ENCODE peak calls at places on chromosomes 6 and 20, in eight cellular contexts. V is lower lobe of right lung, T is mucosa of descending colon, N is sigmoid colon, H is choroid plexus epithelial cell, X is astrocyte of the cerebellum, L is cardiac fibroblast, M is astrocyte of the spinal cord. Q is an unnamed sample.

GRCh38 chr6:119350202-119351004 is 842 bp upstream of the MAN1A1 start:
- DNase-seq in L (peak), X (peak), H (peak), N (no peak), M (peak), T (peak), V (no peak), Q (peak)

GRCh38 chr6:97923249-97923648 is 640.2 kb upstream of the MMS22L start:
- DNase-seq in L (no peak), M (no peak), X (no peak), N (no peak), V (no peak), H (no peak), T (no peak), Q (no peak)

GRCh38 chr6:43809417-43810305 is 39.6 kb downstream of the VEGFA start:
- DNase-seq in T (no peak), M (peak), X (peak), N (peak), V (no peak), H (peak), L (peak), Q (peak)

GRCh38 chr6:23611776-23612381 is 514.1 kb upstream of the NRSN1 start:
- DNase-seq in V (no peak), L (no peak), H (no peak), N (no peak), X (no peak), M (no peak), T (no peak), Q (no peak)

GRCh38 chr6:3226422-3227362 is 761 bp downstream of the TUBB2B start:
- DNase-seq in H (no peak), M (no peak), T (no peak), V (no peak), X (no peak), N (no peak), L (peak), Q (no peak)

GRCh38 chr6:90107721-90108364 is 188.8 kb downstream of the BACH2 start:
- DNase-seq in V (no peak), H (no peak), T (no peak), X (no peak), N (no peak), L (no peak), M (no peak), Q (no peak)

GRCh38 chr20:64119301-64119680 is 11.9 kb upstream of the NPBWR2 start:
- DNase-seq in L (no peak), X (no peak), V (peak), M (no peak), N (no peak), H (no peak), T (no peak), Q (no peak)

GRCh38 chr6:71421611-71422010 is 133.0 kb downstream of the OGFRL1 start:
- DNase-seq in X (no peak), H (no peak), V (no peak), N (no peak), L (no peak), T (no peak), M (no peak), Q (no peak)

GRCh38 chr6:63272397-63272796 is 47.4 kb downstream of the LGSN start:
- DNase-seq in V (no peak), M (peak), T (no peak), X (peak), N (no peak), L (peak), H (peak), Q (peak)

GRCh38 chr6:106739387-106739786 is 110.0 kb downstream of the QRSL1 start:
- DNase-seq in H (no peak), L (no peak), M (peak), N (peak), X (no peak), T (peak), V (peak), Q (no peak)

GRCh38 chr6:44642870-44643522 is 255.5 kb downstream of the CDC5L start:
- DNase-seq in L (peak), V (no peak), X (no peak), M (peak), H (peak), N (no peak), T (no peak), Q (peak)

GRCh38 chr6:148611213-148611612 is 135.6 kb upstream of the UST start:
- DNase-seq in M (peak), L (peak), N (peak), V (no peak), T (peak), X (no peak), H (no peak), Q (peak)

GRCh38 chr6:5276596-5276995 is 15.3 kb downstream of the FARS2 start:
- DNase-seq in T (no peak), X (no peak), L (no peak), M (no peak), N (no peak), H (no peak), V (no peak), Q (no peak)

GRCh38 chr20:815914-816606 is 17.5 kb upstream of the FAM110A start:
- DNase-seq in T (peak), L (peak), N (no peak), H (peak), M (peak), V (peak), X (peak), Q (peak)

GRCh38 chr6:9933674-9934073 is 481.2 kb downstream of the TFAP2A start:
- DNase-seq in M (peak), L (no peak), H (no peak), V (no peak), N (no peak), X (no peak), T (no peak), Q (no peak)

GRCh38 chr6:105783333-105783945 is 302.7 kb upstream of the PRDM1 start:
- DNase-seq in L (no peak), H (no peak), M (no peak), N (no peak), T (no peak), X (no peak), V (peak), Q (no peak)

GRCh38 chr20:4099905-4100675 is 84.7 kb upstream of the RNF24 start:
- DNase-seq in N (no peak), T (no peak), L (no peak), X (no peak), M (no peak), H (no peak), V (no peak), Q (peak)

GRCh38 chr6:95847061-95847460 is 168.7 kb upstream of the FUT9 start:
- DNase-seq in L (no peak), X (no peak), T (no peak), H (no peak), V (no peak), M (no peak), N (no peak), Q (no peak)

GRCh38 chr20:57552471-57552870 is 8.4 kb upstream of the PCK1 start:
- DNase-seq in M (no peak), L (no peak), V (no peak), T (no peak), H (no peak), N (no peak), X (no peak), Q (no peak)

GRCh38 chr6:14661188-14661587 is 543.6 kb downstream of the CD83 start:
- DNase-seq in H (peak), L (no peak), T (no peak), M (no peak), V (no peak), X (no peak), N (no peak), Q (no peak)

GRCh38 chr6:94367316-94367715 is 948.0 kb upstream of the EPHA7 start:
- DNase-seq in N (no peak), M (no peak), H (no peak), V (no peak), L (no peak), T (no peak), X (no peak), Q (no peak)

GRCh38 chr6:167324111-167324510 is 775 bp upstream of the TTLL2 start:
- DNase-seq in N (no peak), T (no peak), H (no peak), M (no peak), V (peak), L (no peak), X (no peak), Q (no peak)

GRCh38 chr20:17530716-17531536 is at the start of gene BFSP1:
- DNase-seq in V (peak), M (peak), L (peak), N (no peak), T (peak), X (no peak), H (peak), Q (peak)

GRCh38 chr6:13703496-13703895 is 8.1 kb downstream of the RANBP9 start:
- DNase-seq in V (no peak), N (no peak), L (no peak), T (no peak), X (no peak), M (no peak), H (no peak), Q (no peak)

GRCh38 chr6:37222125-37222967 is 35.2 kb upstream of the TBC1D22B start:
- DNase-seq in V (peak), M (peak), L (peak), H (peak), N (peak), T (peak), X (peak), Q (peak)

GRCh38 chr20:48845000-48845399 is 17.2 kb upstream of the PREX1 start:
- DNase-seq in L (peak), M (no peak), H (no peak), X (no peak), N (no peak), T (no peak), V (no peak), Q (peak)

GRCh38 chr20:11217322-11217989 is 543.7 kb upstream of the JAG1 start:
- DNase-seq in N (no peak), M (no peak), X (no peak), T (no peak), V (no peak), L (peak), H (peak), Q (no peak)

GRCh38 chr20:611047-611842 is 1.1 kb upstream of the TCF15 start:
- DNase-seq in X (no peak), L (no peak), V (peak), M (no peak), H (no peak), N (no peak), T (no peak), Q (no peak)

GRCh38 chr6:109978174-109979032 is at the start of gene GPR6:
- DNase-seq in L (peak), T (peak), H (peak), V (peak), M (peak), X (peak), N (no peak), Q (peak)

GRCh38 chr6:13987400-13987865 is 62.7 kb downstream of the RNF182 start:
- DNase-seq in M (no peak), T (no peak), L (no peak), N (no peak), H (no peak), V (no peak), X (no peak), Q (no peak)

GRCh38 chr6:79778794-79779193 is 147.7 kb downstream of the SH3BGRL2 start:
- DNase-seq in V (no peak), H (peak), T (no peak), N (no peak), X (no peak), M (no peak), L (no peak), Q (no peak)

GRCh38 chr20:6395695-6396094 is 272.9 kb upstream of the FERMT1 start:
- DNase-seq in H (peak), L (no peak), X (peak), T (no peak), N (no peak), V (no peak), M (peak), Q (no peak)

GRCh38 chr20:25584905-25585704 is at the start of gene NINL:
- DNase-seq in T (peak), H (peak), N (peak), L (peak), M (peak), X (no peak), V (peak), Q (peak)

GRCh38 chr20:58131111-58131510 is 97.3 kb downstream of the ANKRD60 start:
- DNase-seq in T (no peak), X (peak), M (peak), N (peak), H (peak), L (peak), V (no peak), Q (peak)

GRCh38 chr20:32563311-32564272 is 21.5 kb downstream of the NOL4L start:
- DNase-seq in L (no peak), V (no peak), X (no peak), M (no peak), H (no peak), N (no peak), T (no peak), Q (no peak)

GRCh38 chr6:17446713-17447112 is 53.3 kb downstream of the CAP2 start:
- DNase-seq in N (no peak), V (no peak), M (no peak), X (no peak), H (no peak), T (no peak), L (no peak), Q (no peak)

GRCh38 chr6:153058291-153058690 is 55.8 kb upstream of the MTRF1L start:
- DNase-seq in V (no peak), M (peak), H (peak), N (no peak), T (no peak), L (peak), X (peak), Q (peak)

GRCh38 chr6:137698636-137699035 is 168.4 kb upstream of the TNFAIP3 start:
- DNase-seq in M (peak), L (no peak), H (no peak), V (no peak), N (peak), X (no peak), T (peak), Q (no peak)

GRCh38 chr6:137696765-137697164 is 170.3 kb upstream of the TNFAIP3 start:
- DNase-seq in X (no peak), M (no peak), T (no peak), H (no peak), N (no peak), V (no peak), L (no peak), Q (no peak)

GRCh38 chr6:137700751-137701477 is 166.1 kb upstream of the TNFAIP3 start:
- DNase-seq in N (no peak), X (no peak), L (peak), H (no peak), M (no peak), V (no peak), T (no peak), Q (peak)

GRCh38 chr6:137699036-137699683 is 167.9 kb upstream of the TNFAIP3 start:
- DNase-seq in L (no peak), X (no peak), M (no peak), N (no peak), H (no peak), V (no peak), T (no peak), Q (peak)

GRCh38 chr6:137697267-137697938 is 169.7 kb upstream of the TNFAIP3 start:
- DNase-seq in N (no peak), T (peak), X (peak), H (no peak), V (no peak), M (peak), L (peak), Q (peak)
- TF ChIP-seq CTCF in N (no peak), T (no peak), X (no peak), H (no peak), V (no peak), M (no peak), L (no peak), Q (no peak)

GRCh38 chr20:61253640-61254511 is 1.8 kb downstream of the CDH4 start:
- DNase-seq in M (peak), H (peak), N (no peak), L (no peak), T (no peak), X (no peak), V (no peak), Q (peak)

GRCh38 chr20:61253264-61253639 is 1.2 kb downstream of the CDH4 start:
- DNase-seq in T (no peak), N (no peak), L (no peak), X (no peak), M (peak), V (no peak), H (peak), Q (peak)

GRCh38 chr20:61251529-61252393 is at the start of gene CDH4:
- DNase-seq in M (no peak), T (peak), N (no peak), H (peak), L (no peak), V (no peak), X (no peak), Q (no peak)

GRCh38 chr20:61254881-61255589 is 3.0 kb downstream of the CDH4 start:
- DNase-seq in X (no peak), V (no peak), H (peak), M (peak), N (no peak), L (no peak), T (no peak), Q (peak)

GRCh38 chr20:61252601-61253263 is 671 bp downstream of the CDH4 start:
- DNase-seq in H (peak), L (peak), M (peak), V (no peak), N (no peak), X (no peak), T (no peak), Q (no peak)
- H3K4me3 ChIP-seq in H (peak), L (no peak), M (peak), V (peak), N (peak), X (peak), T (no peak), Q (peak)

GRCh38 chr6:76217606-76218005 is 145.1 kb upstream of the IMPG1 start:
- DNase-seq in V (no peak), N (no peak), H (no peak), L (no peak), X (no peak), T (no peak), M (no peak), Q (no peak)
- TF ChIP-seq CTCF in V (no peak), N (no peak), H (no peak), L (no peak), X (no peak), T (no peak), M (no peak), Q (no peak)

DNA sequence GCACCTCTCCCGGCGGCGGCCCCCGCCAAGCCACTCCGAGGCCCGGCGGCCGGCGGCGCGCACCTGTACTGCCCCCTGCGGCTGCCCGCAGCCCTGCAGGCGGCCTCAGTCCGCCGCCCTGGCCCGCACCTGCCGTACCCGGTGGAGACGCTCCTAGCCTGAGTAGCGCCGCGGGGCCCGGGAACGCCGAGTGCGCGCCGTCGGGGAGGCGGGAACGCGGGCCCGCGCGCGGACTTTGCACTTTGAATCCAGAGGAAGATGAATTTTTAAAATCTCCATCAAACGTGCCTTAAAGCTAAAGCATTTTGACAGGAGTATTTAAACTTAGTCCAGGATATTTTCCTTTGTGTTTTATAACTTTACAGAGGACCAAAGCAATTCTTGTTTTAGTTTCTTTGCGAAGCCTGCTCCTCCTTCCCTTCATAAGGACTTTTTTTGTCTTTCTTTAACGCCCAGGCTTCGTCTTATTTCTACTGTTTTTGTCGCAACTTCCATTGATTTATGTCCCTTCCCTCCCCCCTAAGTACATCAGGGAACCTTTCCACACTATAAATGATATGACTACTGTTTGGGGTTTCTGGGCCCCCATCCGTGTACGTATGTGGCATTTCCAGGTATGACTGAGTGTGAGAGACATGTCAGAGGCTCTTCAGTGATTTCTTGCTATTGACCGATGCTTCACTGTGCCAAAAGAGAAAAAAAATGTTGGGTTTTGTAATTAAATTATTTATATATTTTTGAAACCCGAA is 2.0 kb downstream of the FOXQ1 start:
- DNase-seq in V (peak), N (no peak), M (no peak), X (no peak), H (no peak), L (no peak), T (peak), Q (no peak)
- H3K4me3 ChIP-seq in V (peak), N (peak), M (no peak), X (no peak), H (no peak), L (no peak), T (no peak), Q (no peak)

GRCh38 chr20:56348746-56349145 is 10.0 kb upstream of the FAM210B start:
- DNase-seq in M (no peak), N (no peak), H (no peak), X (no peak), L (no peak), T (no peak), V (no peak), Q (peak)
- TF ChIP-seq CTCF in M (no peak), N (no peak), H (no peak), X (no peak), L (no peak), T (no peak), V (no peak), Q (no peak)

Q was measured in fibroblast of mammary gland.